ENCODE peak calls at places on chromosome 15, in six cellular contexts. O is psoas muscle, Z is body of pancreas, V is stomach, T is astrocyte, M is lower lobe of right lung. X is an unnamed sample.

GRCh38 chr15:90291679-90292356 is 26.3 kb downstream of the NGRN start:
- DNase-seq in M (peak), V (peak), Z (peak), T (no peak), O (no peak), X (peak)

GRCh38 chr15:81106560-81106959 is 27.5 kb upstream of the CFAP161 start:
- DNase-seq in M (no peak), V (peak), Z (peak), T (peak), O (no peak), X (peak)

GRCh38 chr15:26771917-26772587 is 814 bp downstream of the GABRB3 start:
- DNase-seq in Z (peak), T (peak), V (no peak), O (no peak), M (no peak), X (no peak)

GRCh38 chr15:51621917-51622268 is 678 bp downstream of the DMXL2 start:
- DNase-seq in T (peak), O (peak), Z (peak), V (peak), M (peak), X (peak)

GRCh38 chr15:61951949-61952348 is 108.3 kb downstream of the VPS13C start:
- DNase-seq in Z (peak), T (peak), O (no peak), V (peak), M (no peak), X (no peak)

GRCh38 chr15:74502301-74502700 is 38.7 kb upstream of the ARID3B start:
- DNase-seq in M (no peak), V (no peak), O (no peak), Z (no peak), T (no peak), X (no peak)

GRCh38 chr15:31437686-31438085 is 111.1 kb downstream of the KLF13 start:
- DNase-seq in Z (no peak), M (no peak), V (no peak), O (no peak), T (no peak), X (no peak)

GRCh38 chr15:60605879-60606304 is 127.0 kb upstream of the ICE2 start:
- DNase-seq in Z (peak), M (no peak), V (no peak), O (no peak), T (peak), X (no peak)

GRCh38 chr15:34338347-34338746 is 766 bp upstream of the SLC12A6 start:
- DNase-seq in V (no peak), M (no peak), T (no peak), Z (no peak), O (no peak), X (no peak)

GRCh38 chr15:98442379-98442833 is 205.9 kb upstream of the IGF1R start:
- DNase-seq in T (peak), V (peak), M (no peak), Z (peak), O (no peak), X (peak)

GRCh38 chr15:61169904-61170695 is 59.0 kb downstream of the RORA start:
- DNase-seq in V (no peak), T (no peak), O (no peak), M (no peak), Z (no peak), X (no peak)

GRCh38 chr15:66233487-66234415 is 19.8 kb downstream of the MEGF11 start:
- DNase-seq in V (no peak), M (no peak), T (no peak), Z (no peak), O (no peak), X (peak)

GRCh38 chr15:70703483-70703882 is 59.9 kb downstream of the UACA start:
- DNase-seq in M (no peak), Z (no peak), O (no peak), T (peak), V (no peak), X (no peak)

GRCh38 chr15:84817461-84818081 is 415 bp downstream of the ALPK3 start:
- DNase-seq in V (no peak), Z (no peak), O (no peak), T (no peak), M (no peak), X (no peak)
- H3K4me3 ChIP-seq in V (peak), Z (no peak), O (peak), T (no peak), M (peak), X (peak)

DNA sequence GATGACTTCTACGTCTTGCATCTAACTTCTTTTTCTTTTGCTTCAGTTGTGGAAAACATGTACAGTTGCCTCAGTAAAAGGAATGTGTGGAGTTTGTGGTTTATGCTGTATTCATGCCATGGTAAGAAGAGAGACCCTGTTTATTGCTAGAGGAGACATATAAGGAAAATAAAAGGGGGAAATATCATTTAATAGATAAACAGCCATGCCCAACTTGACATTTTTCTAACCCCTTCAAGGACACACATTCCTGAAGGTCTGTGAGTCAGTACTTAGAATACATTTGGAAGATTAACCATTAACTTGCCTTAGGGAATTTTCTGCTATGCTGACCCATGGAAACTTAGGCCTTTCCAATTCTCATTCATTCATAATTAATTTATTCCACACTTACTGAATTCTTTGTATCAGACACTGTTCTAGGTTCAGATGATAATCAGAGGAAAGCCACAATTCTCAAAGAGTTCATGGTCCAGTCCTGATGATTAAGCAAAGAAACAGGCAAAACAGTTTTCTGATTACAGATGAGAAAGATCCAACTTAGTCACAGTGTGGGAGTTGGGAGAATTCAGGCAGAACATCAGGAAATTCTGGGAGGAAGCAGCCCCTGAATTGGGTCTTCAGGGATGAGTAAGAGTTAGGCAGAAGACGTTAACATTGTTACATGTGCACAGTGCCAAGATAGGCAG is 329.8 kb upstream of the RASGRP1 start:
- DNase-seq in M (no peak), T (peak), V (no peak), Z (no peak), O (no peak), X (no peak)
- H3K4me3 ChIP-seq in M (no peak), T (no peak), V (no peak), Z (no peak), O (no peak), X (no peak)

DNA sequence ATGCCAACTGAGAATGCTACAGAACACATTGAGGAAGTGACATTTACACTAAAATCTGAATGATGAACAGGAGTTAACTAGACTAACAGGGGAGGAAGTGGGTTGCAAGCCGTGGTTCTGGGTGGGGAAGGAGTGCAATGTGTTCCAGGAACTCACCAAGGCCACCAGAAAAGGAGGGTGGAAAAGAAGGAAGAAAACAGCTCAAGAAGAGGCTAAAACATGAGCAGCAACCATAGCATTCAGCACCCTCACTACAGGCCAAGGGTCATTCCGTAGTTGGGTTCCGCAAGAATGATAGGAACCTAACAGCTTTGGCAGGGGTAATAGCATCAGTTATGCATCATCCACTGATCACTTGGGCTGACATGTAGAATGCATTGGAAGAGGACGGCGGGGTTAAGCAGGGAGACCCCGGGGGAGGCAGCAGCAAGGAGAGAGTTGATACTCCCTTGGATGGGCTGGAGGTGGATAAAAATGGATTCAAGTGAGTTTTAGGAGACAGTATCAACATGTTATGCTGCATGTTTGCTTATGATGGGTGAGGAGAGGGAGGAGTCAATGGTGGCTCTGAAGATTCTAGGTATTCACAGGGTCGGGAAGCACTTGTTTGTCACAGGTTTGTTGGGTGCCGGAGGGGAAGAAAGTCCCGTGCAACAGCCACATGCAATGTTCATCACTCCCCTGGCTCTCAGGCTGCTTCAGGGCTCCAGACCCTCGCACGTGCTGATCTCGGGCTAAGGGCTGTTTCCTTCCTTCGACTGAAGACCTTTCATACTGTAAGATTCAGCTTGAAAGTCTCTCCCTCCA is 53.2 kb downstream of the LIPC start:
- DNase-seq in V (no peak), M (peak), O (no peak), T (no peak), Z (no peak), X (no peak)
- H3K4me3 ChIP-seq in V (no peak), M (no peak), O (no peak), T (no peak), Z (no peak), X (no peak)

DNA sequence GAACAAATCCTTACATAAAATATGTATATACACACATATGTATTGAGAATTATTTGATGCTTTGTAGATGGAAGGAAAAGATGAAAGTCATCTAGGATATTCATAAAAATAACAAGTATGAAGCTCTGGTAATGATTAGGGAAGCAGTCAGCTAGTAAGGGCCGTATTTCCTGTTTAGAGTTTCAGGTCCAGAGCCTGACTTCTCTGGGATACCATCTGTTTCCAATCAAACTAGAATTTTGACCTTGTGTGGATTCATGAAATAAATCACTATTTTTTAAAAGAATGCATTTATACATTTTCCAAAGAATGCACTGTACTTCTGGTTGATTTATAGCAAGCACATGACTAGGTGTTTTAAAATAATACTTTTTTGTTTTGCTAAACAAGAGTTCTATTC is 156.1 kb upstream of the CGNL1 start:
- DNase-seq in T (peak), Z (no peak), V (no peak), O (no peak), M (no peak), X (no peak)
- H3K4me3 ChIP-seq in T (peak), Z (no peak), V (peak), O (no peak), M (peak), X (no peak)